ENCODE peak calls at places on chromosomes 16 and 17, in five cellular contexts. L is GM12878, N is HCT116, U is K562, O is HepG2. K is an unnamed sample. For H3K4me1, the result is how much of the 10 kb centered on the place peaks cover.

GRCh38 chr16:82638095-82638798 is 11.5 kb downstream of the CDH13 start:
- DNase-seq in O (no peak), U (no peak), L (no peak), N (no peak), K (no peak)

GRCh38 chr17:33811006-33811760 is 443.9 kb upstream of the CCL2 start:
- DNase-seq in L (no peak), N (no peak), U (no peak), O (no peak), K (peak)

GRCh38 chr16:23640669-23640958 is 496 bp downstream of the PALB2 start:
- DNase-seq in O (no peak), L (no peak), N (no peak), U (peak), K (peak)

GRCh38 chr16:50711862-50712567 is 18.6 kb downstream of the NOD2 start:
- DNase-seq in U (no peak), O (no peak), N (no peak), L (no peak), K (peak)

GRCh38 chr16:2160915-2161551 is 5.5 kb downstream of the TRAF7 start:
- DNase-seq in U (no peak), L (no peak), N (no peak), O (peak), K (no peak)

GRCh38 chr17:72592967-72593325 is 472.1 kb downstream of the SOX9 start:
- DNase-seq in O (no peak), L (no peak), N (no peak), U (no peak), K (no peak)

GRCh38 chr17:77690271-77691161 is 268.0 kb upstream of the TNRC6C start:
- DNase-seq in U (no peak), N (no peak), O (no peak), L (no peak), K (peak)

GRCh38 chr17:29557085-29557697 is 9.6 kb downstream of the ABHD15 start:
- DNase-seq in N (no peak), O (no peak), L (no peak), U (peak), K (no peak)

GRCh38 chr16:70738083-70738977 is 52.5 kb upstream of the MTSS2 start:
- DNase-seq in L (no peak), O (peak), U (peak), N (no peak), K (peak)

DNA sequence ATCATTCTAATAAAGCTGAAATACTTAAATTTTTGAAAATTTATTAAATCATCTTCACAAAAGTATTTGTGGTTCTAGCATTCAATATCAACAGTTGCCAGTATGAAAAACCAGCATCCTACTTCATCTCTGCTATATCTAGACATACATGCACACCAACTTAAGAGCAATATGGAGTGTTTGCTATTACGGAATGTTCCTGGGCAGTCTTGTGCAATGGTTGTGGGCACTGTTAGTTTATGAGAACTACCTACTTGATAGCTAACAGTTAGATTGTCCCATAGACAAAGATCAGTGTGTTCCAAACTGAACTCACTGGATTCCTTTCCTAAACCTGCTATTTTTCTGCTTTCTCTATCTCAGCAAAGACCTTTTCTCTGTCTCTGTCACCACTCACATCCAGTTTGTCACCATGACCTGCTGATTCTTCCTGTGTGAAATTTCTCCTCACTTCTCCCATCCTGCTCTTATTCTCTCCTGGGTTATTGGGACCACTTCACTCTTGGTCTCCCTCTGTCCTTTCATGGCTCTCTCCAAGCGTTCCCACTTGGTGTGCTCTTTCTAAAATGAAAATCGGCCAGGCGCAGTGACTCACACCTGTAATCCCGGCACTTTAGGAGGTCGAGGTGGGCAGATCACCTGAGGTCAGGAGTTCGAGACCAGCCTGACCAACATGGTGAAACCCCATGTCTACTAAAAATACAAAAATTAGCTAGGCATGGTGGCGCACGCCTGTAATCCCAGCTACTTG is 27.7 kb downstream of the CNTROB start:
- DNase-seq in O (peak), N (no peak), U (no peak), L (no peak), K (no peak)
- TF ChIP-seq ZBTB33 in O (no peak), N (no peak), U (no peak), L (no peak), K (no peak)

DNA sequence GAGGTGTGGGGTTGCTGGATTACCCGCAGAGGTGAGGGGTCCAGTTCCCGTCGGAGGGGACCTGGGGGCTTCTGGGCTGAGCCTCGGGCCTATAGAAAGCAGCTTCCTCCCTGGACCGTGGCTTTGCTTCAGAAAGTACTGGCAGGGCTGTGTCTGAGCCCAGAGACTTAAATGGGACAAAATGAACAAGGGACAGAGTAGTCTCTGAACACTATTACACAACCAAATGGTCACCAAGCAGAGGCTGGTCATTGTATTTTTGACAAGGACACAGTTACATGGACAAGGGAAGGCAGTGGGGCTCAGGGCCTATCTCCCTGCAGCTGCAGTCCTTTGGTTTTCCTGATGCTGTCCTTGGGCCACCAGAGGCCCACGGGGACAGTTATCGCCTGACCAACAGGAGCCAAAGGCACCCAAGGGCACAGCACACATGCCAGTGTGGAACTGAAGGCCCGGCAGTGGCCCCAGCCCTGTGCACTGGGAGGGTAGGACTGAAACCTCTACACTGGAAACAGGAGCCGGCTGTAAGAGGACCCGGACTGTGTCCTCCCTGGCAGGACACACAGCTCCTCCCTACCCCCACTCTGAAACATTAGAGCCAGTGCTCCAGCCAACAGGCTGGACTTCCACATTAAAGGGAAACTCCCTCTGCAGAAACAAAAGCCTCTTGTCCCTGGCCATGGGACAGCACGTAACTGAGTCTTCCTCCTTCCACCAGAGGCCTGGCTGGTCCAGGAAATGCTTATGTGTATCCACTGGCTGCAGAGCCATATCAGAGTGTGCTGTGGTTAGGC is 26.0 kb upstream of the ERN1 start:
- DNase-seq in N (no peak), L (no peak), O (peak), U (no peak), K (no peak)
- H3K4me1 ChIP-seq in N (under half), L (under half), O (half or more), U (under half), K (half or more)

GRCh38 chr16:84191466-84191865 is 509 bp downstream of the ADAD2 start:
- DNase-seq in L (no peak), O (no peak), U (no peak), N (no peak), K (no peak)

GRCh38 chr16:84193480-84193879 is 2.5 kb downstream of the ADAD2 start:
- DNase-seq in U (no peak), L (no peak), N (no peak), O (no peak), K (no peak)

GRCh38 chr16:84194470-84195200 is 3.7 kb downstream of the ADAD2 start:
- DNase-seq in U (no peak), O (no peak), L (no peak), N (no peak), K (no peak)

GRCh38 chr16:84194018-84194417 is 3.1 kb downstream of the ADAD2 start:
- DNase-seq in N (no peak), O (no peak), L (no peak), U (no peak), K (no peak)

GRCh38 chr16:84190731-84191388 is at the start of gene ADAD2:
- DNase-seq in U (peak), L (no peak), O (no peak), N (peak), K (peak)
- TF ChIP-seq ZBTB33 in U (peak), L (no peak), O (peak), N (no peak), K (no peak)

DNA sequence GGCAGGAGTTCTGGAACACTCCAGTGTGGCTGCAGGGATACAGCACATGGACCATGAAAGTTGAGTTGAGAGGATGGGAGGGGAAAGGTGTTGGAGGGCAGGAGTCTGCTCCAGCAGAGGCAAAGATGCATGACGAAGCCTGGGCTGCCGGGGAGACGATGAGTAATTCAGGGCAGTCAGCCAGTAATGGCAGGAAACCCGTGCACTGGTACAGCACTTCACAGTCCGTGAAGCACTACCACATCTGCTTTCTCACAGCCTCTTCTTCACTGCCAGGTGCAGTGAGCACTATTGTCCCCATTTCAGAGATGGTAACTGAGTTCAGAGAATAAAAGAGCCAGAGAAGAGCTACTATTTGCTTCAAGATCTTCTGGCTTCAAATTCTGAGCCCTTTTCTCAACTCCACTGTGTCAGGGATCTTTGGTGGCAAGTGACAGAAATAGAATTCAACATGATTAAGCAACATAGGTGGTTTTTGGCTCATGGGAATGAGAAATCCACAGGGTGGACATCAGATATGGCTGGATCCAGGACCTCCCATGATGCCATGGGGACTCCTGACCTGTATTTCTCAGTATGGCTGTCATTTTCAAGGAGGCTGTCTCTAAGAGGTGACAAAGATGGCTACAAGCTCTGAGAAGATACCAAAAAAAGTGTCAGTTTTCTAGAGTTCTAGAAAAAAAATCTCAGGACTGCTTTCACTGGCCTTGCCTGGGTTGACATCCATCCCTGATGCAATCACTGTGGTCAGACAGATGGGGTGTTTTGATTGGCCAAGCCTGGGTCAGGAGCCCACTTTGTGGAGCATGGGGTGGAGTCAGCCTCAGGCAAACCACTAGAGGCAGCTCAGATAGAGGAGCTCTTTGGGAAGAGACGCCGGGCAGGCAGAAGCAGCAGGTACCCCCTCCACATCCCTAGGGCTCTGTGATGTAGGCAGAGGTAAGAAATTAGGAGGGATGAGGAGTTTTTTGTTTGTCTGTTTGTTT is 24.7 kb downstream of the IL21R start:
- DNase-seq in U (peak), O (peak), L (peak), N (peak), K (no peak)
- H3K4me1 ChIP-seq in U (under half), O (under half), L (half or more), N (under half), K (under half)

DNA sequence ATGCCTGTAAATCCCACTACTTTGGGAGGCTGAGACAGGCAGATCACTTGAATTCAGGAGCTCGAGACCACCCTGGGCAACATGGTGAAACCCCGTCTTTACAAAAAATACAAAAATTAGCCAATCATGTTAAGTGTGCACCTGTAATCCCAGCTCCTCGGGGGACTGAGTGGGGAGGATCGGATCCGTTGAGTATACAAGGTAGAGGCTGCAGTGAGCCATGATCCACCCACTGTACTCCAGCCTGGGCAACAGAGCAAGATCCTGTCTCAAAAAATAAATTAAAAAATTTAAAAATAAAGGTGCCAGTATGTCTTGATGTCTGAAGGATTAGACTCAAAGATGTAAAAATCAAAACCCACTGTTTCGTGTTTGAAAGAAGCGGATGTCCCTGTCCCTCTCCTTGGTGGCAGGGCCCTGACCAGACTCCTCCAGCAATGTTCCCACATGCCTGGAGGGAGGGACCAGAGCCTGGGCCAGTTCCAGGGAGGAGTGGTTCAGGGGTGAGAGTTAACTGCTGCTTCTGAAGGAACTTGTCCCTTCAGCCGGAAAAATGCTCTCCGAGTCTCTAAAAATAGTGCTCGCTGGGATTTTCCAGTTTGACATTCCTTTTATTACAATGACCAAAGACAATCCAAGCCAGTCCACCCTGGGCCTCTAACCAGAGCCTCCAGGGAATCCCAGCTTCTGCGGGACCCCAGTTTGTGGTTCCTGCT is 9.4 kb upstream of the CMTM4 start:
- DNase-seq in L (no peak), O (no peak), N (no peak), U (no peak), K (no peak)
- TF ChIP-seq ZBTB33 in L (no peak), O (no peak), N (no peak), U (no peak), K (no peak)

DNA sequence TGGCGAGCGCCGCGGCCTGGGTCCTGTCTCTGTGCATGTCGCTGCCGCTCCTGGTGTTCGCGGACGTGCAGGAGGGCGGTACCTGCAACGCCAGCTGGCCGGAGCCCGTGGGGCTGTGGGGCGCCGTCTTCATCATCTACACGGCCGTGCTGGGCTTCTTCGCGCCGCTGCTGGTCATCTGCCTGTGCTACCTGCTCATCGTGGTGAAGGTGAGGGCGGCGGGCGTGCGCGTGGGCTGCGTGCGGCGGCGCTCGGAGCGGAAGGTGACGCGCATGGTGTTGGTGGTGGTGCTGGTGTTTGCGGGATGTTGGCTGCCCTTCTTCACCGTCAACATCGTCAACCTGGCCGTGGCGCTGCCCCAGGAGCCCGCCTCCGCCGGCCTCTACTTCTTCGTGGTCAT is 6.8 kb downstream of the SSTR5 start:
- DNase-seq in L (no peak), O (no peak), U (no peak), N (no peak), K (no peak)
- H3K4me1 ChIP-seq in L (under half), O (half or more), U (under half), N (half or more), K (under half)

K was measured in SK-N-SH.